ENCODE peak calls at places on chromosomes 11 and 22, in five cellular contexts. One of them, this sample, is unnamed.

GRCh38 chr11:57237204-57237681 is at the start of gene APLNR:
- DNase-seq in OCI-LY7: no peak
- DNase-seq in heart right ventricle: no peak
- DNase-seq in left ventricle myocardium inferior: peak; percentile 21
- DNase-seq in endodermal cell: peak; percentile 89
- DNase-seq in this sample: peak; percentile 56

GRCh38 chr22:38935023-38935422 is 22.4 kb upstream of the APOBEC3A start:
- DNase-seq in heart right ventricle: peak; percentile 78
- DNase-seq in endodermal cell: no peak
- DNase-seq in left ventricle myocardium inferior: peak; percentile 83
- DNase-seq in OCI-LY7: no peak
- DNase-seq in this sample: no peak

GRCh38 chr11:134052395-134052987 is 16.4 kb upstream of the JAM3 start:
- DNase-seq in left ventricle myocardium inferior: no peak
- DNase-seq in heart right ventricle: no peak
- DNase-seq in OCI-LY7: no peak
- DNase-seq in endodermal cell: no peak
- DNase-seq in this sample: no peak

GRCh38 chr11:14954581-14954980 is 17.6 kb downstream of the CALCA start:
- DNase-seq in endodermal cell: no peak
- DNase-seq in left ventricle myocardium inferior: no peak
- DNase-seq in heart right ventricle: no peak
- DNase-seq in OCI-LY7: no peak
- DNase-seq in this sample: no peak

GRCh38 chr11:70811483-70811882 is 413.2 kb downstream of the CTTN start:
- DNase-seq in heart right ventricle: no peak
- DNase-seq in endodermal cell: no peak
- DNase-seq in left ventricle myocardium inferior: no peak
- DNase-seq in OCI-LY7: no peak
- DNase-seq in this sample: no peak

GRCh38 chr11:76765863-76766350 is 17.2 kb upstream of the TSKU start:
- DNase-seq in endodermal cell: peak; percentile 36
- DNase-seq in OCI-LY7: no peak
- DNase-seq in left ventricle myocardium inferior: no peak
- DNase-seq in heart right ventricle: no peak
- DNase-seq in this sample: no peak

GRCh38 chr22:41913842-41914534 is 886 bp downstream of the SHISA8 start:
- DNase-seq in heart right ventricle: no peak
- DNase-seq in endodermal cell: peak; percentile 82
- DNase-seq in OCI-LY7: no peak
- DNase-seq in left ventricle myocardium inferior: no peak
- DNase-seq in this sample: peak; percentile 92

GRCh38 chr11:124807201-124807600 is 7.0 kb upstream of the MSANTD2 start:
- DNase-seq in OCI-LY7: no peak
- DNase-seq in endodermal cell: no peak
- DNase-seq in left ventricle myocardium inferior: no peak
- DNase-seq in heart right ventricle: no peak
- DNase-seq in this sample: no peak

GRCh38 chr11:69253028-69253427 is 40.9 kb upstream of the MYEOV start:
- DNase-seq in OCI-LY7: no peak
- DNase-seq in heart right ventricle: no peak
- DNase-seq in left ventricle myocardium inferior: no peak
- DNase-seq in endodermal cell: no peak
- DNase-seq in this sample: no peak

GRCh38 chr11:235998-236773 is at the start of gene SIRT3:
- DNase-seq in left ventricle myocardium inferior: peak; percentile 85
- DNase-seq in OCI-LY7: peak; percentile 94
- DNase-seq in endodermal cell: peak; percentile 95
- DNase-seq in heart right ventricle: peak; percentile 86
- DNase-seq in this sample: peak; percentile 100

GRCh38 chr22:42873361-42873760 is 16.3 kb upstream of the ARFGAP3 start:
- DNase-seq in heart right ventricle: no peak
- DNase-seq in endodermal cell: no peak
- DNase-seq in left ventricle myocardium inferior: no peak
- DNase-seq in OCI-LY7: no peak
- DNase-seq in this sample: no peak

GRCh38 chr22:36817429-36817783 is 571 bp upstream of the PVALB start:
- DNase-seq in OCI-LY7: no peak
- DNase-seq in heart right ventricle: no peak
- DNase-seq in endodermal cell: peak; percentile 62
- DNase-seq in left ventricle myocardium inferior: no peak
- DNase-seq in this sample: peak; percentile 76

GRCh38 chr11:35011389-35011788 is 95.0 kb downstream of the PDHX start:
- DNase-seq in heart right ventricle: no peak
- DNase-seq in OCI-LY7: no peak
- DNase-seq in endodermal cell: no peak
- DNase-seq in left ventricle myocardium inferior: no peak
- DNase-seq in this sample: no peak

GRCh38 chr11:57502376-57502775 is 13.1 kb downstream of the SLC43A1 start:
- DNase-seq in OCI-LY7: no peak
- DNase-seq in left ventricle myocardium inferior: no peak
- DNase-seq in endodermal cell: no peak
- DNase-seq in heart right ventricle: no peak
- DNase-seq in this sample: no peak

GRCh38 chr11:122201126-122201525 is 85.1 kb upstream of the BLID start:
- DNase-seq in OCI-LY7: no peak
- DNase-seq in heart right ventricle: no peak
- DNase-seq in endodermal cell: no peak
- DNase-seq in left ventricle myocardium inferior: no peak
- DNase-seq in this sample: no peak

GRCh38 chr11:122195790-122196189 is 79.8 kb upstream of the BLID start:
- DNase-seq in heart right ventricle: no peak
- DNase-seq in endodermal cell: no peak
- DNase-seq in OCI-LY7: no peak
- DNase-seq in left ventricle myocardium inferior: no peak
- DNase-seq in this sample: no peak

GRCh38 chr11:122197055-122197987 is 81.3 kb upstream of the BLID start:
- DNase-seq in heart right ventricle: no peak
- DNase-seq in OCI-LY7: no peak
- DNase-seq in left ventricle myocardium inferior: no peak
- DNase-seq in endodermal cell: no peak
- DNase-seq in this sample: no peak

GRCh38 chr11:122199661-122200060 is 83.6 kb upstream of the BLID start:
- DNase-seq in endodermal cell: no peak
- DNase-seq in heart right ventricle: no peak
- DNase-seq in OCI-LY7: no peak
- DNase-seq in left ventricle myocardium inferior: no peak
- DNase-seq in this sample: no peak

DNA sequence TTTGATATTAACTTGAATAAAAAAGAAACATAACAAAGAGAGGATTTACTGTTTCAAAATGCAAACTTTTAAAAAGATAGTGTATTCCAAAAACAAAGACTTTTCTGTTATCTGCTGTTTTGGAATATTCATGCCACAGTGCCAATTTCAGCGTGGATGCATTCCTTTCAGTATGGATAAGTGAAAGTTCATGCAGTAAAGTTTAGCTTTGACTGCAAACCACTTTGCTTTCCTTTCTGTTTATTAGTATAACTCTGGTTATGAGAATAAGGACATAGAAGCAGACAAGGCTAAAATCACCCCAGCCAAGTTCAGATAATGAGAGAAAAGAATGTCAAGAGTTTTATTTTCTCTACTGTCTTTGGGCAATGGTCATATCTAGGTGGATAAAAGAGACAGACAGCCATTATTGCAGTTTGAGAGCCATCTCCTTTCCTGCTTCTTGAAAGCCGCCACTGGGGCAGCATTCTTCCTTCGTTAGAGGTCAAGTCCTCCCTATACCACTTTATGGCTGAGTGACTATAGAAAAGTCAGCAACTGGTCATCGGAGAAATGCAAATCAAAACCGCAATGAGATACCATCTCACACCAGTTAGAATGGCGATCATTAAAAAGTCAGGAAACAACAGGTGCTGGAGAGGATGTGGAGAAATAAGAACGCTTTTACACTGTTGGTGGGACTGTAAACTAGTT is 82.4 kb upstream of the BLID start:
- DNase-seq in OCI-LY7: no peak
- DNase-seq in left ventricle myocardium inferior: no peak
- DNase-seq in endodermal cell: no peak
- DNase-seq in heart right ventricle: no peak
- DNase-seq in this sample: no peak
- H3K4me3 ChIP-seq in OCI-LY7: no peak overlapping the region
- H3K4me3 ChIP-seq in left ventricle myocardium inferior: no peak overlapping the region
- H3K4me3 ChIP-seq in endodermal cell: no peak overlapping the region
- H3K4me3 ChIP-seq in heart right ventricle: no peak overlapping the region
- H3K4me3 ChIP-seq in this sample: no peak overlapping the region

GRCh38 chr22:35322893-35323292 is 23.2 kb downstream of the TOM1 start:
- DNase-seq in endodermal cell: no peak
- DNase-seq in heart right ventricle: no peak
- DNase-seq in OCI-LY7: no peak
- DNase-seq in left ventricle myocardium inferior: no peak
- DNase-seq in this sample: no peak
- H3K36me3 ChIP-seq in endodermal cell: peaks cover 32% of the 10 kb centered on the region
- H3K36me3 ChIP-seq in heart right ventricle: peaks cover 93% of the 10 kb centered on the region
- H3K36me3 ChIP-seq in OCI-LY7: peaks cover 11% of the 10 kb centered on the region
- H3K36me3 ChIP-seq in left ventricle myocardium inferior: peaks cover 96% of the 10 kb centered on the region
- H3K36me3 ChIP-seq in this sample: peaks cover 6% of the 10 kb centered on the region

GRCh38 chr11:123213307-123213708 is 18.3 kb upstream of the CLMP start:
- DNase-seq in endodermal cell: no peak
- DNase-seq in OCI-LY7: no peak
- DNase-seq in left ventricle myocardium inferior: no peak
- DNase-seq in heart right ventricle: no peak
- DNase-seq in this sample: no peak
- H3K4me3 ChIP-seq in endodermal cell: no peak overlapping the region
- H3K4me3 ChIP-seq in OCI-LY7: no peak overlapping the region
- H3K4me3 ChIP-seq in left ventricle myocardium inferior: no peak overlapping the region
- H3K4me3 ChIP-seq in heart right ventricle: no peak overlapping the region
- H3K4me3 ChIP-seq in this sample: no peak overlapping the region

DNA sequence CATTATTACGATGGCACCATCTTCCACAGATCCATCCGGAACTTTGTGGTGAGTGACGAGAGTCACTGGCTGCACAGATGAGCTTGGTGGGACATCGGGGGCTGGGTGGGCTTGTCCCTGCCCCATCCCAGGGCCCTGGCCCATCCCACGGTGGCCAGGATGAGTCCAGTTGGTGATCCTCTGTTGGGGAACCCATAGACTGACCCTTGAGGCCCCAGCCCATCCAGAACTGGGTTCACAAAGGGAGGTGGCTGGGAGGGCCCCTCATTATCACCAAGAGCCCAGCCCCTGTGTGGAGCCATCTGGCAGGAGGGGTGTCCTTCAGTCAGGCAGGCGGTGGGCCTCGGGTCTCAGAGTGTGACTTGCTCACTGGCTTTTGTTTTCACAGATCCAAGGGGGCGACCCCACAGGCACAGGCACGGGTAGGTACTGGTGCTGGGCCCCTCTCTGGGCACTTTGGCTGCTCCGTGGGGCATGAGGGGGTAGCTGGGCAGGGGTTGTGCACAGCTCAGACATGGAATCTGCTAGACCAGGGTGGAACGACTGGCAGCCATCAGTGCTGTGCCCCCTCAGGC is 22.0 kb downstream of the PPIL2 start:
- DNase-seq in left ventricle myocardium inferior: no peak
- DNase-seq in endodermal cell: peak; percentile 36
- DNase-seq in heart right ventricle: no peak
- DNase-seq in OCI-LY7: no peak
- DNase-seq in this sample: peak; percentile 41
- H3K36me3 ChIP-seq in left ventricle myocardium inferior: peaks cover 87% of the 10 kb centered on the region
- H3K36me3 ChIP-seq in endodermal cell: peaks cover 22% of the 10 kb centered on the region
- H3K36me3 ChIP-seq in heart right ventricle: peaks cover 83% of the 10 kb centered on the region
- H3K36me3 ChIP-seq in OCI-LY7: peaks cover 75% of the 10 kb centered on the region
- H3K36me3 ChIP-seq in this sample: peaks cover 5% of the 10 kb centered on the region

GRCh38 chr11:86060544-86060943 is 8.3 kb downstream of the PICALM start:
- DNase-seq in endodermal cell: no peak
- DNase-seq in OCI-LY7: no peak
- DNase-seq in left ventricle myocardium inferior: no peak
- DNase-seq in heart right ventricle: no peak
- DNase-seq in this sample: no peak

GRCh38 chr11:86062719-86063118 is 6.2 kb downstream of the PICALM start:
- DNase-seq in heart right ventricle: no peak
- DNase-seq in endodermal cell: no peak
- DNase-seq in left ventricle myocardium inferior: no peak
- DNase-seq in OCI-LY7: peak; percentile 40
- DNase-seq in this sample: no peak

GRCh38 chr11:86064236-86064803 is 4.6 kb downstream of the PICALM start:
- DNase-seq in heart right ventricle: no peak
- DNase-seq in endodermal cell: no peak
- DNase-seq in OCI-LY7: no peak
- DNase-seq in left ventricle myocardium inferior: no peak
- DNase-seq in this sample: no peak

GRCh38 chr11:86063536-86063935 is 5.3 kb downstream of the PICALM start:
- DNase-seq in heart right ventricle: no peak
- DNase-seq in OCI-LY7: no peak
- DNase-seq in left ventricle myocardium inferior: no peak
- DNase-seq in endodermal cell: no peak
- DNase-seq in this sample: no peak

DNA sequence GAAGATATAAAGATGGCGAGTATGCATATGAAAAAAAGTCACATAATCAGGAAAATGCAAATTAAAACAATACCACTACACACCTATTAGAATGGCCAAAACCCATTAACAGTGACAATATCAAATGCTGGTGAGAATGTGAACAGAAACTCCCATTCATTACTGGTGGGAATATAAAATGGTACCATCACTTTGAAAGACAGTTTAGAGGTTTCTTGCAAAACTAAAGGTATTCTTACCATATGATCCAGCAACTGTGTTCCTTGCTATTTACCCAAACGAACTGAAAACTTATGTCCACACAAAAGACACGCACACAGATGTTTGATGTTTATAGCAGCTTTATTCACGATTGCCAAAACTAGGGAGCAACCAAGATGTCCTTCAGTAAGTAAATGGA is 7.4 kb downstream of the PICALM start:
- DNase-seq in left ventricle myocardium inferior: no peak
- DNase-seq in endodermal cell: no peak
- DNase-seq in heart right ventricle: no peak
- DNase-seq in OCI-LY7: no peak
- DNase-seq in this sample: no peak
- H3K4me3 ChIP-seq in left ventricle myocardium inferior: no peak overlapping the region
- H3K4me3 ChIP-seq in endodermal cell: peak overlapping the region; percentile 68
- H3K4me3 ChIP-seq in heart right ventricle: no peak overlapping the region
- H3K4me3 ChIP-seq in OCI-LY7: no peak overlapping the region
- H3K4me3 ChIP-seq in this sample: no peak overlapping the region

DNA sequence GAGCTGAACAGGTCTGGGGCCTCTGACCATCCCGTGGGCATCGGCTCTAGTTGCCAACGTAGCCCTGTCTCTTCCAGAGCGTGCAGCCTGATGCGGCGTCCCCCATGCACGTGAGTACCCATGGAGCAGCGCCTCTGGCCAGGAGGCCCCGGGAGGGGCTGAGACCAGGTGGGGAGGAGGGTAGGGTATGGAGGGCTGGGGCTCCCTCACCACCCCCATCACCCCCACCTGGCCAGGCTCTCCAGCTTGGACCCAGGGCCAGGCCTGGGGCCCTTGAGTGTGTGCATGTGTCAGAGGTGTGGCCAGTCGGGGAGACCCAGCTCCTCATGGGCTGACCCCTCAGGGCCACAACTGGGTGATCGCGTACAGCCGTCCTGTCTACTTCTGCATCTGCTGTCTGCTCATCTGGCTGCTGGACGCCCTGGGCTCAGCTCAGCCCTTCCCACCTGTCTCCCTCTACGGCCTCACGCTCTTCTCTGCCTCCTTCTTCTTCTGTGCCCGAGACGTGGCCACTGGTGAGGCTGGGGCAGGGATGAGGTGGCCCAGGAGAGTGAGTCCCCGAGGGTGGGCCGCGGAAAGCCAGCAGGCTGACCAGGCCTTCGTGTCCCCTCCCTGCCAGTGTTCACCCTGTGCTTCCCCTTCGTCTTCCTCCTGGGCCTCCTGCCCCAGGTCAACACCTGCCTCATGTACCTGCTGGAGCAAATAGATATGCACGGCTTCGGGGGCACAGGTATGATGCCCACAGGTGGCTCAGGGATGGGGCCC is 8.5 kb downstream of the PCNX3 start:
- DNase-seq in left ventricle myocardium inferior: no peak
- DNase-seq in endodermal cell: no peak
- DNase-seq in heart right ventricle: no peak
- DNase-seq in OCI-LY7: no peak
- DNase-seq in this sample: no peak
- H3K36me3 ChIP-seq in left ventricle myocardium inferior: peaks cover 94% of the 10 kb centered on the region
- H3K36me3 ChIP-seq in endodermal cell: peaks cover 68% of the 10 kb centered on the region
- H3K36me3 ChIP-seq in heart right ventricle: peaks cover 95% of the 10 kb centered on the region
- H3K36me3 ChIP-seq in OCI-LY7: peaks cover 93% of the 10 kb centered on the region
- H3K36me3 ChIP-seq in this sample: peaks cover 36% of the 10 kb centered on the region

GRCh38 chr11:9002920-9003572 is 755 bp downstream of the NRIP3 start:
- DNase-seq in heart right ventricle: no peak
- DNase-seq in left ventricle myocardium inferior: no peak
- DNase-seq in endodermal cell: no peak
- DNase-seq in OCI-LY7: no peak
- DNase-seq in this sample: peak; percentile 40
- H3K4me3 ChIP-seq in heart right ventricle: peak overlapping the region; percentile 56
- H3K4me3 ChIP-seq in left ventricle myocardium inferior: peak overlapping the region; percentile 67
- H3K4me3 ChIP-seq in endodermal cell: peak overlapping the region; percentile 73
- H3K4me3 ChIP-seq in OCI-LY7: no peak overlapping the region
- H3K4me3 ChIP-seq in this sample: peak overlapping the region; percentile 57

This sample was measured in H7.